ENCODE peak calls at places on chromosomes 12 and 14, in nine cellular contexts. U is GM13977; C is left ventricle myocardium inferior; Y is ACHN; Q is NCI-H524; M is activated CD4-positive, alpha-beta T cell treated with anti-CD3 and anti-CD28 coated beads, Interleukin-2, amount 10 ng/mL, durations not matched to agents 7 days and 5 days; G is astrocyte; R is heart left ventricle; P is fibroblast of lung. E is an unnamed sample.

GRCh38 chr12:79689477-79690155 is 1.1 kb downstream of the PAWR start:
- DNase-seq in U (peak), G (no peak), Y (peak), P (peak), R (peak), Q (peak), C (peak), M (no peak), E (peak)

GRCh38 chr12:40222247-40222646 is 2.5 kb upstream of the LRRK2 start:
- DNase-seq in U (no peak), G (no peak), M (no peak), R (no peak), C (no peak), P (peak), Q (no peak), Y (no peak), E (peak)

GRCh38 chr14:37571391-37571790 is 23.7 kb downstream of the FOXA1 start:
- DNase-seq in U (no peak), C (no peak), P (no peak), Q (no peak), G (no peak), Y (no peak), M (no peak), R (no peak), E (no peak)

GRCh38 chr12:39426636-39427245 is 16.2 kb downstream of the KIF21A start:
- DNase-seq in P (peak), Y (peak), C (no peak), U (no peak), R (no peak), G (peak), M (no peak), Q (no peak), E (peak)

GRCh38 chr12:126139355-126139754 is 1074.1 kb downstream of the AACS start:
- DNase-seq in G (no peak), P (no peak), U (no peak), C (no peak), R (no peak), Y (no peak), M (no peak), Q (no peak), E (no peak)

GRCh38 chr14:95433094-95433478 is 83.4 kb downstream of the SYNE3 start:
- DNase-seq in P (no peak), M (no peak), R (no peak), Q (no peak), Y (no peak), U (no peak), C (no peak), G (no peak), E (no peak)

GRCh38 chr14:35231207-35231755 is 60.9 kb upstream of the PSMA6 start:
- DNase-seq in R (no peak), P (peak), C (no peak), G (no peak), Y (no peak), M (no peak), Q (no peak), U (no peak), E (no peak)

GRCh38 chr12:109271418-109271817 is 37.7 kb downstream of the FOXN4 start:
- DNase-seq in Y (no peak), G (no peak), U (no peak), P (no peak), R (no peak), Q (no peak), M (no peak), C (no peak), E (no peak)

GRCh38 chr14:95048771-95049312 is 108.5 kb downstream of the DICER1 start:
- DNase-seq in G (no peak), R (no peak), Y (no peak), M (no peak), U (no peak), C (no peak), P (no peak), Q (no peak), E (no peak)

GRCh38 chr14:20472566-20473206 is 3.5 kb downstream of the PNP start:
- DNase-seq in G (no peak), U (no peak), M (no peak), P (no peak), R (no peak), Y (no peak), C (no peak), Q (no peak), E (no peak)

GRCh38 chr12:19220205-19220604 is 90.7 kb downstream of the PLEKHA5 start:
- DNase-seq in P (peak), Y (no peak), Q (no peak), R (no peak), G (peak), C (no peak), M (no peak), U (no peak), E (peak)

GRCh38 chr14:20606190-20606901 is 15.2 kb upstream of the RNASE12 start:
- DNase-seq in C (no peak), Q (peak), U (no peak), P (peak), Y (peak), M (no peak), R (peak), G (no peak), E (peak)

GRCh38 chr14:22657861-22658260 is 13.7 kb upstream of the OR6J1 start:
- DNase-seq in U (no peak), P (peak), C (no peak), Y (peak), G (peak), M (no peak), R (no peak), Q (peak), E (peak)

E was measured in EH.